ENCODE peak calls at places on chromosomes 4 and X, in seven cellular contexts. P is HepG2, C is transverse colon, Z is AG04450, D is suprapubic skin, Q is tibial artery, W is GM23338. T is an unnamed sample. For H3K27me3, the result is how much of the 10 kb centered on the place peaks cover.

GRCh38 chr4:4781936-4782754 is 77.3 kb upstream of the MSX1 start:
- DNase-seq in P (no peak), C (no peak), Z (peak), D (no peak), Q (no peak), W (no peak), T (no peak)

GRCh38 chr4:1684756-1685603 is 867 bp upstream of the FAM53A start:
- DNase-seq in P (no peak), C (peak), Z (no peak), D (no peak), Q (peak), W (no peak), T (no peak)

GRCh38 chr4:10082459-10083272 is 33.9 kb downstream of the WDR1 start:
- DNase-seq in P (no peak), C (peak), Z (no peak), D (peak), Q (peak), W (no peak), T (no peak)

GRCh38 chr4:120080533-120080932 is 13.9 kb upstream of the MAD2L1 start:
- DNase-seq in P (no peak), C (no peak), Z (no peak), D (no peak), Q (no peak), W (no peak), T (no peak)

GRCh38 chrX:8755813-8756212 is 23.9 kb upstream of the ANOS1 start:
- DNase-seq in P (no peak), C (no peak), Z (no peak), D (no peak), Q (no peak), W (no peak), T (no peak)

GRCh38 chr4:7210818-7211217 is 18.5 kb downstream of the SORCS2 start:
- DNase-seq in P (no peak), C (no peak), Z (peak), D (no peak), Q (no peak), W (no peak), T (no peak)

GRCh38 chrX:153491351-153492152 is 3.2 kb upstream of the BGN start:
- DNase-seq in P (no peak), C (no peak), Z (no peak), D (no peak), Q (no peak), W (no peak), T (no peak)

GRCh38 chrX:24748196-24748595 is 54.5 kb downstream of the POLA1 start:
- DNase-seq in P (no peak), C (no peak), Z (no peak), D (no peak), Q (no peak), W (no peak), T (no peak)

GRCh38 chrX:13338985-13339384 is 19.1 kb upstream of the ATXN3L start:
- DNase-seq in P (no peak), C (no peak), Z (no peak), D (no peak), Q (no peak), W (no peak), T (no peak)

GRCh38 chr4:109735566-109736454 is 5.9 kb upstream of the PLA2G12A start:
- DNase-seq in P (no peak), C (peak), Z (no peak), D (no peak), Q (no peak), W (no peak), T (no peak)

GRCh38 chr4:108303488-108304177 is 134.9 kb upstream of the LEF1 start:
- DNase-seq in P (no peak), C (no peak), Z (no peak), D (no peak), Q (no peak), W (peak), T (no peak)

GRCh38 chr4:4697584-4697983 is 155.7 kb upstream of the STX18 start:
- DNase-seq in P (no peak), C (no peak), Z (no peak), D (no peak), Q (no peak), W (no peak), T (no peak)

GRCh38 chrX:70033348-70033747 is 16.4 kb downstream of the AWAT2 start:
- DNase-seq in P (peak), C (no peak), Z (no peak), D (no peak), Q (no peak), W (peak), T (no peak)

GRCh38 chr4:140137654-140138053 is 16.3 kb downstream of the MAML3 start:
- DNase-seq in P (no peak), C (no peak), Z (no peak), D (no peak), Q (no peak), W (peak), T (no peak)
- H3K4me3 ChIP-seq in P (no peak), C (no peak), Z (peak), D (no peak), Q (no peak), W (no peak), T (no peak)

GRCh38 chr4:188434686-188435085 is 295.4 kb downstream of the TRIML1 start:
- DNase-seq in P (no peak), C (no peak), Z (no peak), D (no peak), Q (no peak), W (no peak), T (no peak)
- H3K27me3 ChIP-seq in P (under half), C (under half), Z (under half), D (under half), Q (under half), W (under half), T (under half)

GRCh38 chrX:71909956-71910355 is 689 bp upstream of the NHSL2 start:
- DNase-seq in P (no peak), C (no peak), Z (no peak), D (no peak), Q (no peak), W (peak), T (no peak)
- TF ChIP-seq CTCF in P (no peak), C (no peak), Z (peak), D (no peak), Q (no peak), W (peak), T (no peak)

GRCh38 chr4:133149364-133149695 is 236 bp downstream of the PCDH10 start:
- DNase-seq in P (no peak), C (no peak), Z (no peak), D (no peak), Q (no peak), W (no peak), T (no peak)
- H3K4me3 ChIP-seq in P (no peak), C (peak), Z (peak), D (peak), Q (peak), W (peak), T (peak)

DNA sequence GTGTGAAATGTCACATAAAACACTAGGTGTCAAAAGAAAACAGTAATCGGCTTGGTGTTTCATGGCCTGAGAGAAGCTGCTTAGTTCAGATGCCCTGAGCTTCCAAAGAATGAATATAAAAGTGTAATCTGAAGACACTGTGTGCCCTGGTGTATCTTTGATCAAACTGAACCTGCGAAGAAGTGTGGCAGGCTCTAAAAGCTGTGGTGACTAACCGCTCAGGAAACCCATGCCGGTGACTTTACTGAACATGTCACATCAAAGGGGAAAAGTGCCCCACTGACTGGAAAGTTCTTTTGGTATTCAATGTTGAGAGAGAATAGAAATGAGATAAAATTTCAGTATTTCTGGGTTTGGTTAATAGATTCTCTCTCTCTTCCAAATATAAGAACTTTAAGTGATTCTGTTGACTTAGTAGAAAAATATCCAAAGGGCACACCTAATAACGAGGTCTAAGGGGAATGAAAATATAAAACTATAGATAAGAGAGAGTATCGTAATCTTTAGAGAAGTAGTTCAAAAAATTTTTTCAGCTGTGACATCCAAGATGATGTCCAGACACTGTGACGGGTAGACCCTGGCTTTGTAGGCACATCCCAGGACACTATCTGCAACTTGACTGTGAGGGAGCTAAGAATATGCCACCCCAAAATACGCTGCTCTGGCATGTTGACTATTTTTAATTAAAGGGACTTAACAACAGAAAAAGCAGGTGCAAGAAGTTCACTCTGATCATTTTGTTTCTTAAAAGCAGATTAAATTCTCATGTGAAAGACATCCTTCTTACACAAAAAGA is 89.3 kb downstream of the CLCN4 start:
- DNase-seq in P (no peak), C (no peak), Z (no peak), D (no peak), Q (no peak), W (no peak), T (no peak)
- H3K27me3 ChIP-seq in P (under half), C (under half), Z (under half), D (under half), Q (under half), W (under half), T (under half)

T was measured in left lung.